ENCODE peak calls at places on chromosomes 1 and 21, in four cellular contexts. W, F, C and U are unnamed samples. For H3K27me3, the result is how much of the 10 kb centered on the place peaks cover.

GRCh38 chr1:28139033-28139712 is 37.3 kb downstream of the PTAFR start:
- DNase-seq in W (no peak), F (no peak), C (no peak), U (no peak)

GRCh38 chr21:46054447-46054846 is 43.5 kb upstream of the COL6A2 start:
- DNase-seq in W (peak), F (no peak), C (no peak), U (no peak)

GRCh38 chr1:44531785-44532566 is 126.9 kb downstream of the RNF220 start:
- DNase-seq in W (no peak), F (no peak), C (no peak), U (no peak)

GRCh38 chr21:36125513-36126121 is 9.3 kb upstream of the CBR3 start:
- DNase-seq in W (peak), F (peak), C (no peak), U (peak)

GRCh38 chr1:68363346-68363745 is 86.4 kb downstream of the RPE65 start:
- DNase-seq in W (no peak), F (no peak), C (no peak), U (no peak)

GRCh38 chr1:151819951-151820623 is 11.5 kb downstream of the RORC start:
- DNase-seq in W (no peak), F (no peak), C (no peak), U (no peak)

GRCh38 chr1:20410555-20410954 is 75.5 kb downstream of the CAMK2N1 start:
- DNase-seq in W (no peak), F (no peak), C (no peak), U (no peak)

GRCh38 chr1:213931804-213932203 is 56.0 kb upstream of the PROX1 start:
- DNase-seq in W (no peak), F (no peak), C (no peak), U (no peak)

GRCh38 chr1:10866314-10867091 is 70.1 kb upstream of the CASZ1 start:
- DNase-seq in W (no peak), F (peak), C (peak), U (no peak)

GRCh38 chr21:43597052-43597451 is 62.2 kb downstream of the HSF2BP start:
- DNase-seq in W (no peak), F (no peak), C (no peak), U (no peak)

GRCh38 chr1:117371436-117372151 is 4.3 kb downstream of the MAN1A2 start:
- DNase-seq in W (no peak), F (no peak), C (no peak), U (no peak)

GRCh38 chr1:94591791-94592565 is 50.4 kb upstream of the F3 start:
- DNase-seq in W (no peak), F (no peak), C (no peak), U (no peak)

GRCh38 chr1:26360051-26360806 is 6.3 kb upstream of the CRYBG2 start:
- DNase-seq in W (no peak), F (peak), C (no peak), U (peak)

GRCh38 chr1:28078680-28079626 is 9.5 kb downstream of the EYA3 start:
- DNase-seq in W (no peak), F (no peak), C (no peak), U (no peak)

GRCh38 chr1:14064649-14065442 is 364.9 kb downstream of the PRDM2 start:
- DNase-seq in W (no peak), F (no peak), C (no peak), U (no peak)

GRCh38 chr21:25929859-25930520 is 195.2 kb downstream of the GABPA start:
- DNase-seq in W (no peak), F (no peak), C (no peak), U (no peak)

GRCh38 chr1:118982281-118982680 is 5.9 kb downstream of the TBX15 start:
- DNase-seq in W (no peak), F (no peak), C (no peak), U (no peak)

GRCh38 chr1:39960461-39960958 is 5.6 kb downstream of the MFSD2A start:
- DNase-seq in W (peak), F (peak), C (peak), U (no peak)

DNA sequence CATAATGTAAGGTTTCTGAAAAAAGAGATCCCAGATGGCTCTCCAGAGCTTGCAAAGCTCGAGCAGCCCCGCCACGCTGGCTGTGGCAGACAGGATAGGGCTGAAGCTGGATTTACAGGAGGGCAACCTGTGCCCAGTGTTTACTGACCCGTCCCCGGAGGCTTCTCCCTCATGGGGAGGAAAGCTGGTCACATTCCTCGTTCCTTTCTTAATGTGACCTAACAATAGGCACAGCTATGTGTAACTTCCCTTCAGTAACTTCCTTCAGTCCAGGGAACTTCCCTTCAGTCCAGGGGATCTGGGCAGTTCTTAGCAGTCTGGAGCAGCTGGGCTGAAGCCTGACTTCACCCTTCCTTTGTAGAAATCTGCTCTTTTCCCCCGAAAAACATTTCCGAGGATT is 7.7 kb downstream of the SLFNL1 start:
- DNase-seq in W (no peak), F (no peak), C (no peak), U (no peak)
- H3K27ac ChIP-seq in W (peak), F (no peak), C (no peak), U (no peak)

GRCh38 chr1:205568135-205568468 is 63.6 kb downstream of the CDK18 start:
- DNase-seq in W (no peak), F (no peak), C (no peak), U (no peak)

GRCh38 chr1:205565799-205566198 is 61.3 kb downstream of the CDK18 start:
- DNase-seq in W (no peak), F (no peak), C (no peak), U (no peak)

GRCh38 chr1:205568469-205569361 is 63.1 kb downstream of the ELK4 start:
- DNase-seq in W (no peak), F (no peak), C (no peak), U (no peak)

GRCh38 chr1:205569411-205570172 is 62.2 kb downstream of the ELK4 start:
- DNase-seq in W (no peak), F (no peak), C (no peak), U (no peak)

DNA sequence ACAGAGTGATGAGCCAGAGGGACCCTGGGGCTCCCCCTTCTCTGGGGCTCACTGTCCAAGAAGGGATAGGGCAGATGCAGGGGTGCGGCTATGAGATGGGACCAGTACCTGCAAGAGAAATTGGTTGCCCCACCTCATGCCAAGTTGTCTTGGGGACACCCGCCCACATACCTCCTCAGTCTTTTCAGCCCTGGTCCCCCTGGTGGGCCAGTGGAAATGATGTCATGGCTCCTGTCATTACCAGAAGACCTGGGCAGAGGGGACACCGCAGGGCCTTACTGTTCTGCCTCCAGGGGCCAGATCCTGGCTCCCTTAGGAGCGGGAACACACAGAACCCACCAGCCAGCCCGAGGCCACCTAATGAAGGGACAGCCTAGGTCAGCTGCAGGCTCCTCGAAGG is 63.2 kb downstream of the CDK18 start:
- DNase-seq in W (no peak), F (no peak), C (no peak), U (no peak)
- H3K27me3 ChIP-seq in W (under half), F (under half), C (under half), U (under half)

GRCh38 chr1:232306269-232306911 is 323.5 kb downstream of the SIPA1L2 start:
- DNase-seq in W (peak), F (no peak), C (peak), U (no peak)
- H3K27ac ChIP-seq in W (no peak), F (no peak), C (peak), U (no peak)

GRCh38 chr21:41742073-41742875 is 24.6 kb downstream of the RIPK4 start:
- DNase-seq in W (no peak), F (no peak), C (no peak), U (no peak)
- H3K27me3 ChIP-seq in W (under half), F (under half), C (under half), U (under half)